ENCODE peak calls at places on chromosome 22, in five cellular contexts. X is choroid plexus epithelial cell, U is testis, A is fibroblast of villous mesenchyme, D is transverse colon. Q is an unnamed sample.

GRCh38 chr22:32643246-32643645 is 158.3 kb upstream of the TIMP3 start:
- DNase-seq in A (no peak), U (no peak), X (no peak), D (no peak), Q (no peak)

GRCh38 chr22:46083383-46084350 is 66.7 kb upstream of the PPARA start:
- DNase-seq in X (no peak), U (peak), D (peak), A (peak), Q (no peak)

GRCh38 chr22:44455151-44455962 is 42.7 kb downstream of the RTL6 start:
- DNase-seq in X (no peak), A (no peak), D (peak), U (peak), Q (no peak)

GRCh38 chr22:48943567-48944432 is 883.9 kb downstream of the BRD1 start:
- DNase-seq in U (peak), X (no peak), D (peak), A (no peak), Q (no peak)

GRCh38 chr22:37240240-37240940 is 3.7 kb downstream of the RAC2 start:
- DNase-seq in X (no peak), A (no peak), D (peak), U (no peak), Q (no peak)

GRCh38 chr22:44191036-44191454 is 10.3 kb downstream of the PARVG start:
- DNase-seq in D (no peak), X (no peak), U (no peak), A (no peak), Q (no peak)

GRCh38 chr22:35140879-35141745 is 75.2 kb downstream of the ISX start:
- DNase-seq in A (no peak), X (no peak), D (peak), U (peak), Q (no peak)

GRCh38 chr22:35523167-35523928 is 17.3 kb upstream of the RASD2 start:
- DNase-seq in U (no peak), A (peak), D (no peak), X (no peak), Q (no peak)

GRCh38 chr22:45450931-45451651 is 37.6 kb downstream of the RIBC2 start:
- DNase-seq in D (no peak), A (peak), X (peak), U (no peak), Q (peak)

GRCh38 chr22:31342389-31343125 is 3.6 kb downstream of the PATZ1 start:
- DNase-seq in X (no peak), U (no peak), D (no peak), A (no peak), Q (no peak)

GRCh38 chr22:42116848-42117424 is 13.7 kb downstream of the CYP2D6 start:
- DNase-seq in D (peak), A (peak), X (peak), U (no peak), Q (peak)
- TF ChIP-seq CTCF in D (no peak), A (no peak), X (no peak), U (no peak), Q (no peak)

GRCh38 chr22:40057652-40058051 is 62.9 kb downstream of the FAM83F start:
- DNase-seq in D (no peak), X (no peak), A (no peak), U (no peak), Q (no peak)
- H3K4me3 ChIP-seq in D (no peak), X (no peak), A (no peak), U (no peak), Q (no peak)

DNA sequence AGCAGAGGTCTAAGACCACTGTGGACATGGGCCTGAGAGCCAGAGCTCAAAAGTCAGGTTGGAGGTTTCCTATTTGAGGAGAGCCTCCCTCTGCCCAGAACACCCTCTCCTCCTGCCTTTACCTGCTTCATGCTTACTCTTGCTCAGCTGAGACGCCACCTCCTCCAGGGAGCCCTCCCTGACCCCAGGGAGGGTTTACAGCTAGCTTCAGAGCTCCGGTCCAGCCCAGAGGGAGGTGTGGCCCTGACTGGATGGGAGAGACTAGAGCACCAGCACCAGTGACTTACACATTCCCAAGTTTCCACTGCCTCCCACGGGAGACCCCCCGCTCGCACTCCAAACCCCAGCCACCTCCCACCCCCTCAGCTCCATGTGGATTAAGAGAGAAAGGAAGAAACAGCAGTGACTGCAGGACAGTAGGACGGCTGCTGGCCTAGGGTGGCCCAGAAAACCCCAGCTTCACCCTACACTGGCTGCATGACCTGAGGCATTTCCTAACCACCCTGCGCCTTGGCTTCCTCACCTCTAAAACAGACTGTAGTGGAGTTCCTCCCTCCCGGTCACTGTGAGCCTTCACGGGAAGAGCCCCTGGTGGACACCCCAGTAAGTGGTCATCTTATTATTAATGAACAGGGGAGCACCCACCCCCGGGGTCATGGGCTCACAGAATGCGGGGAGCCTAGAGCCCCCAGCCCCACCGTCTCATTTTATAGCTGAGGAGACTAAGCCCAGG is 24.5 kb upstream of the PDGFB start:
- DNase-seq in X (no peak), U (no peak), D (no peak), A (no peak), Q (no peak)
- TF ChIP-seq CTCF in X (no peak), U (no peak), D (no peak), A (no peak), Q (no peak)

DNA sequence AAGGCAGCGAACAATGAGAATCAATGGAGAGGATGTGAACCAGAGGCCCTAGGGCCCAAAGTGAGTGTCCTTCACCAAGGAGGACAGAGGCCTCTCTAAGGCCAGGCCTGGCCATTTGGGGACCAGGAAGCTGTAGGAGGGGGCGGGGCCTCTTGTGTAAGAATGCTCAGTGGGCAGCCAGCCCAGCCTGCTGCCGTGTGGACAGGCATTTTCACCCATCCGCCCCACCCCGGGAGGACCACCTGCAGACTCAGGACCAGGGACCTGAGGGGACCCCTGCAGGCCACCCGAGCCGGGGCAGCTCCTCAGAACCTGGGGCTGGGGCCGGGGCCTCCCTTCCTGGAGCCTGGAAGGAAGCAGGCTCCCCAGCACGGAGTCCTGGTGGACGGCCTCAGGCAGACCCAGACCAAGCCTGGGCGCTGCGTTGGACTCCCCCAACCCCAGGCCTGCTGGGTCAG is 1.7 kb upstream of the TRABD start:
- DNase-seq in D (peak), A (peak), U (peak), X (peak), Q (peak)
- H3K4me3 ChIP-seq in D (no peak), A (no peak), U (no peak), X (no peak), Q (no peak)

Q was measured in cardiac fibroblast.